ENCODE peak calls at places on chromosomes 11 and 22, in four cellular contexts. W, J, S and Q are unnamed samples.

GRCh38 chr11:38038777-38039176 is 1440.7 kb upstream of the RAG2 start:
- DNase-seq in W (no peak), J (no peak), S (no peak), Q (no peak)

GRCh38 chr22:37213941-37214340 is 1.7 kb upstream of the SSTR3 start:
- DNase-seq in S (no peak), W (no peak), J (no peak), Q (no peak)

GRCh38 chr11:57496109-57496820 is 19.2 kb downstream of the SLC43A1 start:
- DNase-seq in J (no peak), S (no peak), W (no peak), Q (no peak)

GRCh38 chr11:47393163-47394049 is 15.0 kb upstream of the SLC39A13 start:
- DNase-seq in W (no peak), S (peak), J (no peak), Q (no peak)

GRCh38 chr11:65288706-65289536 is 25.7 kb upstream of the CDC42EP2 start:
- DNase-seq in W (no peak), J (peak), S (no peak), Q (no peak)

GRCh38 chr11:1929621-1930447 is 10.3 kb downstream of the TNNT3 start:
- DNase-seq in J (no peak), S (no peak), W (no peak), Q (no peak)

GRCh38 chr11:44112083-44112865 is 16.8 kb downstream of the EXT2 start:
- DNase-seq in W (no peak), S (no peak), J (peak), Q (no peak)

GRCh38 chr11:61482513-61482912 is 26.0 kb upstream of the LRRC10B start:
- DNase-seq in J (peak), W (peak), S (peak), Q (no peak)

GRCh38 chr11:11841121-11841604 is 609 bp upstream of the USP47 start:
- DNase-seq in S (no peak), W (no peak), J (no peak), Q (no peak)

GRCh38 chr22:47497666-47498065 is 735.2 kb downstream of the TBC1D22A start:
- DNase-seq in S (no peak), W (no peak), J (no peak), Q (no peak)

GRCh38 chr11:122045181-122045586 is 70.8 kb downstream of the BLID start:
- DNase-seq in S (no peak), W (no peak), J (no peak), Q (no peak)

GRCh38 chr22:17786435-17787158 is 12.3 kb upstream of the BID start:
- DNase-seq in J (no peak), W (no peak), S (peak), Q (no peak)

GRCh38 chr11:64092119-64092760 is 56.5 kb downstream of the FLRT1 start:
- DNase-seq in S (peak), W (no peak), J (no peak), Q (no peak)

GRCh38 chr22:50600541-50600940 is at the start of gene MAPK8IP2:
- DNase-seq in W (no peak), S (peak), J (peak), Q (no peak)

GRCh38 chr22:49365191-49365837 is 462.4 kb downstream of the BRD1 start:
- DNase-seq in S (no peak), J (no peak), W (no peak), Q (no peak)

GRCh38 chr11:102346748-102347525 is at the start of gene BIRC2:
- DNase-seq in S (peak), J (peak), W (peak), Q (peak)

GRCh38 chr22:29625090-29625825 is 21.8 kb downstream of the NF2 start:
- DNase-seq in J (peak), W (no peak), S (peak), Q (no peak)

GRCh38 chr11:8096575-8096974 is 15.6 kb downstream of the TUB start:
- DNase-seq in S (no peak), W (no peak), J (no peak), Q (no peak)

GRCh38 chr11:34798985-34799384 is 117.2 kb downstream of the APIP start:
- DNase-seq in W (no peak), J (no peak), S (no peak), Q (no peak)

GRCh38 chr11:85955531-85955930 is 100.3 kb downstream of the CCDC83 start:
- DNase-seq in W (no peak), S (no peak), J (no peak), Q (no peak)

GRCh38 chr11:35593143-35593542 is 25.1 kb upstream of the FJX1 start:
- DNase-seq in S (no peak), W (no peak), J (no peak), Q (no peak)

GRCh38 chr11:30107899-30108298 is 91.1 kb upstream of the KCNA4 start:
- DNase-seq in J (no peak), S (no peak), W (no peak), Q (no peak)

GRCh38 chr11:26399336-26399735 is 67.4 kb downstream of the ANO3 start:
- DNase-seq in W (no peak), J (peak), S (no peak), Q (no peak)

GRCh38 chr11:11660351-11660750 is 38.5 kb upstream of the GALNT18 start:
- DNase-seq in W (no peak), S (no peak), J (no peak), Q (no peak)

GRCh38 chr22:50247748-50248147 is 2.9 kb upstream of the TUBGCP6 start:
- DNase-seq in S (no peak), J (peak), W (no peak), Q (no peak)

GRCh38 chr11:83007909-83008580 is 63.7 kb downstream of the RAB30 start:
- DNase-seq in J (peak), W (no peak), S (peak), Q (no peak)

GRCh38 chr22:24067587-24068376 is 56.7 kb downstream of the CABIN1 start:
- DNase-seq in J (no peak), S (no peak), W (no peak), Q (no peak)

GRCh38 chr11:125446279-125446678 is 49.8 kb downstream of the FEZ1 start:
- DNase-seq in S (no peak), J (no peak), W (no peak), Q (no peak)

GRCh38 chr11:74749127-74749964 is 697 bp downstream of the RNF169 start:
- DNase-seq in J (peak), S (peak), W (no peak), Q (no peak)

GRCh38 chr11:75891947-75892739 is 77.1 kb downstream of the UVRAG start:
- DNase-seq in J (no peak), W (no peak), S (no peak), Q (no peak)

GRCh38 chr11:98003606-98004371 is 1017.0 kb upstream of the CNTN5 start:
- DNase-seq in W (no peak), S (no peak), J (no peak), Q (no peak)

GRCh38 chr11:134503596-134503995 is 91.6 kb upstream of the B3GAT1 start:
- DNase-seq in J (no peak), W (no peak), S (no peak), Q (no peak)

DNA sequence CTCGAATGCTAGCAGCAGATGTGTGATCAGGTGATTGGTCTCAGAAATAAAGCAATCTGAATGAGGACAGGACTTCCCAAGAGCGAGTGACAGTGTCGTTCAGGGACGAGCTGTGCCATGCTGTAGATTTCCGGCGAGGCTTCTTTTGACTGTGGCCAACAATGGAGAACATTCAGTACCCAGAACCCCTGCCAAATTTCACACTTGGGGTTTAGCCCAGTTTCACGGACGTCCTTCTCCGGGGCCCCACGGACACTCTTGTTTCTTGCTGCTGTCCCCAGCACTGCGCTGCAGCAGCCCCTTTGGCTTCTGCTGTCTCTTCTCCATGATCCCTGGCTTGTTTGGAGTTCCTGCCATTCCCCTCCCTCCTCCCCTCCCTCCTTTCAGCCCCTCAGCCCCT is 115.1 kb upstream of the GRAMD1B start:
- DNase-seq in J (no peak), W (no peak), S (no peak), Q (no peak)
- TF ChIP-seq NRF1 in J (no peak), W (no peak), S (no peak), Q (no peak)

GRCh38 chr22:20962491-20962945 is 4.5 kb upstream of the AIFM3 start:
- DNase-seq in S (no peak), J (no peak), W (no peak), Q (no peak)

GRCh38 chr22:20964090-20964798 is 2.8 kb upstream of the AIFM3 start:
- DNase-seq in J (peak), W (no peak), S (no peak), Q (no peak)

GRCh38 chr22:20965104-20965887 is 1.8 kb upstream of the AIFM3 start:
- DNase-seq in S (peak), J (peak), W (no peak), Q (no peak)

GRCh38 chr22:20964799-20965103 is 2.3 kb upstream of the AIFM3 start:
- DNase-seq in W (no peak), S (no peak), J (no peak), Q (no peak)

GRCh38 chr22:20963201-20964052 is 3.6 kb upstream of the AIFM3 start:
- DNase-seq in W (no peak), J (peak), S (no peak), Q (no peak)
- H3K27ac ChIP-seq in W (no peak), J (no peak), S (no peak), Q (no peak)

DNA sequence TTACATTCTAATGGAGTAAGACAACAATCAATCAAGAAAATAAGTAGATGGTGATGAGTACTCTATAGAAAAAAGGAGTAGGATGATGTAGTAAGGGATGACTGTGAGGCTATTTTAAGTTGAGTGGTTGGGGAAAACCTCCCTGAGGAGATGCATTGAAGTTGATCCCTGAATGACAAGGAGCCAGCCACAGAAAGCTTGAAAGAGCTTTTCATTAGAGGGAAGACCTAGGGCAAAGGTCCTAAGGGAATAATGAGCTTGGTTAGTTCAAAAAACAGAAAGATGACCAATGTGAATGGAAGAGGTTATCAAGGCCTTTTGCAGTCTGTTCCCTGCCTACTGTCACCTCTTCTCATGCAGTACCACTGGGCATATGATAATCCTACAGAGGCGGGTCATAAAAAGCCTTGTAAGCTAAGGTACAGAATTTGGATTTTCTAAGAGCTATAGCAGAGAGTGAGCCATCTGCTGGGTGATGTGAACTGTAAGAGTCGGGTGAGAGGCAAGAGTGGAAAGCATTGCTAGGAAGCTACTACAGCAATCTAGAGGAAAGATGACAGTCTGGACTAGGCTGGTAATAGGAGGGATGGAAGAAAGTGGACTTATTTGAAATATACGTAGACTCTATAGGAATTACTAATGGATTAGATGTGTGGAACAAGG is 3.1 kb downstream of the PPP2R1B start:
- DNase-seq in S (no peak), J (no peak), W (no peak), Q (no peak)
- TF ChIP-seq NRF1 in S (no peak), J (no peak), W (no peak), Q (no peak)

GRCh38 chr11:67349036-67349435 is 4.3 kb downstream of the POLD4 start:
- DNase-seq in J (no peak), S (no peak), W (no peak), Q (no peak)

GRCh38 chr11:67347964-67348749 is 5.2 kb downstream of the POLD4 start:
- DNase-seq in S (peak), J (peak), W (no peak), Q (no peak)

GRCh38 chr11:67344264-67344663 is 9.1 kb downstream of the POLD4 start:
- DNase-seq in J (no peak), S (no peak), W (no peak), Q (no peak)

GRCh38 chr11:67345949-67346819 is 7.2 kb downstream of the POLD4 start:
- DNase-seq in W (no peak), J (peak), S (no peak), Q (peak)

DNA sequence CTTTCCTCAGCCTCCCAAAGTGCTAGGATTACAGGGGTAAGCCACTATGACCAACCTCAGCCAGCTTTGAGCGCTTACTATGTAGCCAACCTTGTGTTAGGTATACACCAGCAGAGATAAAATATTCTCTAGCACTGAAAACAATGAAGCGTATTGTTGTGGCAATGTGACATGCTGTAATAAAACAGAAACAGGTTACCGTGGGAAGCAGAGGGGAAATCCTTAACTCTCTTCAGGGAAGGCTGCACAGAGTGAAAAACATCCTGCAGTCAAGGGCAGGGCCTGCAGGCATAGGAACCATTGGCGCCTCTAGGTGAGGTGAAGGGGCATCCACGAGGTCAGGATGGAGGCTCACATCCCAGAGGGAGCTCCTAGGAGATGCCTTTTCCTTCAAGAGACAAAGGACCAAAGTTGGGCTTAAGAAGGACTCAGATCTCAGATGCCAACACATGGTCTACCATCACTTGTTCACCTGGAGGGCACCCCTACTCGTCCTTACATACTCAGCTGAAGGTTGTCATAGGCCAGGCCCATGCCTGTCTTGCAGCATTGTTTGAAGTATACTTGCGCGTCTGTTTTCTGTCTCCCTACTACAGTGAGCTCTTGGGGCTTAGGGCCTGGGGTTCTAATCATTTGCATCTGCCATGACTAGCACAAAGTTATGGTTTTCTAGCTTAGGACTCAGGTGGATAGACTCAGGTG is 7.9 kb downstream of the POLD4 start:
- DNase-seq in S (no peak), J (no peak), W (no peak), Q (peak)
- H3K27ac ChIP-seq in S (no peak), J (no peak), W (no peak), Q (peak)

DNA sequence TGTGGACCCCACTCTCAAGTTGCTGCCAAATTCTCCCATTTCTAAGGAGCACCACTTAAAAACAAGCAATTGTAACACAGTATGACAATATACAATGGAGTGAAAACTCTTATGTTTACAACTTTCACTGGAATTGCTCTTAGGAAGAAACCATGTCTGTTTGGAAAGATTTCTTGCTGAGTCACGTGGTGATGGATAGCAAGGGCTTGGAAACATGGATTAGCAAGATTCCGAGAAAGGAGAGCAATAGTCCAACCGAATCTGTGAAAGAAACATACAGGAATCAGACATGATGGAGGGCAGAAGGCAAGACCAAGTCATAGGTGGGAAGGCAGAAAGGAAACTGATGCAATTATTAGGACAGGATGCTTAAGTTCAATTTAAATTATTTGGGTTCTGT is 27.6 kb upstream of the THY1 start:
- DNase-seq in W (no peak), J (no peak), S (no peak), Q (no peak)
- TF ChIP-seq NRF1 in W (no peak), J (no peak), S (no peak), Q (no peak)

GRCh38 chr11:3043315-3043871 is 13.8 kb downstream of the CARS1 start:
- DNase-seq in S (no peak), J (no peak), W (no peak), Q (no peak)
- H3K27ac ChIP-seq in S (no peak), J (peak), W (peak), Q (no peak)

GRCh38 chr11:68827733-68828132 is 14.0 kb downstream of the CPT1A start:
- DNase-seq in S (no peak), J (no peak), W (no peak), Q (no peak)

GRCh38 chr11:68826726-68827125 is 15.0 kb downstream of the CPT1A start:
- DNase-seq in S (no peak), J (no peak), W (no peak), Q (no peak)

GRCh38 chr11:68828155-68828931 is 13.4 kb downstream of the CPT1A start:
- DNase-seq in W (no peak), J (peak), S (no peak), Q (no peak)

GRCh38 chr11:68822546-68822945 is 19.2 kb downstream of the CPT1A start:
- DNase-seq in W (no peak), S (no peak), J (no peak), Q (no peak)

DNA sequence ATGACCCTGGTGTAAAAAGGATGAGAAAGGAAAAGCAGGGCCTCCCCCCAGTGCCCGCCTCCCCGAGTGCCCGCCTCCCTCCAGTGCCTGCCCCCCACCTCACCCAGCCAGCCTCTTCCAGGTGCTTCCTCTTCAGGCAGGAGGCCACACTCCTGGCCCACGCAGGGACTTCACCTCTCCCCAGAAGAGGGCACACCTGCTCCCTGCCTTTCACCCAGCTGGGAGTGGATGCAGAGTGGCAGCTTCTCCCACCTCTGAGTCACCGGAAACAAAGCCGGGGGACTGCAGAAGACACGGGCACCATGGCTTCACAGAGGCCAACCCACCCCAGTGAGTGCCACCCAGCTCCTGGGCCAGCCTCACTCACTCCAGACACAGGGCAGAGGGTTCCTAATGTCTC is 16.1 kb downstream of the CPT1A start:
- DNase-seq in S (no peak), J (no peak), W (no peak), Q (no peak)
- TF ChIP-seq NRF1 in S (no peak), J (no peak), W (no peak), Q (no peak)